ENCODE peak calls at places on chromosomes 4 and X, in seven cellular contexts. One of them, this sample, is unnamed.

GRCh38 chrX:56572975-56573374 is 9.5 kb downstream of the UBQLN2 start:
- DNase-seq in Peyer's patch: no peak
- DNase-seq in GM12892: no peak
- DNase-seq in mesothelial cell of epicardium: no peak
- DNase-seq in mammary epithelial cell: peak
- DNase-seq in neural progenitor cell: no peak
- DNase-seq in CD4-positive, alpha-beta T cell: peak
- DNase-seq in this sample: no peak

GRCh38 chrX:75131973-75132627 is 24.0 kb downstream of the ABCB7 start:
- DNase-seq in Peyer's patch: no peak
- DNase-seq in GM12892: no peak
- DNase-seq in mesothelial cell of epicardium: no peak
- DNase-seq in mammary epithelial cell: no peak
- DNase-seq in neural progenitor cell: peak
- DNase-seq in CD4-positive, alpha-beta T cell: no peak
- DNase-seq in this sample: no peak

GRCh38 chrX:15864629-15865028 is 10.0 kb upstream of the AP1S2 start:
- DNase-seq in Peyer's patch: no peak
- DNase-seq in GM12892: no peak
- DNase-seq in mesothelial cell of epicardium: no peak
- DNase-seq in mammary epithelial cell: peak
- DNase-seq in neural progenitor cell: no peak
- DNase-seq in CD4-positive, alpha-beta T cell: no peak
- DNase-seq in this sample: peak

GRCh38 chr4:52914051-52914605 is 52.0 kb downstream of the RASL11B start:
- DNase-seq in Peyer's patch: no peak
- DNase-seq in GM12892: no peak
- DNase-seq in mesothelial cell of epicardium: no peak
- DNase-seq in mammary epithelial cell: no peak
- DNase-seq in neural progenitor cell: no peak
- DNase-seq in CD4-positive, alpha-beta T cell: no peak
- DNase-seq in this sample: peak

GRCh38 chr4:23838131-23838530 is 51.7 kb downstream of the PPARGC1A start:
- DNase-seq in Peyer's patch: no peak
- DNase-seq in GM12892: no peak
- DNase-seq in mesothelial cell of epicardium: no peak
- DNase-seq in mammary epithelial cell: no peak
- DNase-seq in neural progenitor cell: no peak
- DNase-seq in CD4-positive, alpha-beta T cell: no peak
- DNase-seq in this sample: no peak

GRCh38 chrX:44828008-44828605 is 15.7 kb upstream of the DUSP21 start:
- DNase-seq in Peyer's patch: no peak
- DNase-seq in GM12892: no peak
- DNase-seq in mesothelial cell of epicardium: no peak
- DNase-seq in mammary epithelial cell: peak
- DNase-seq in neural progenitor cell: no peak
- DNase-seq in CD4-positive, alpha-beta T cell: no peak
- DNase-seq in this sample: peak

GRCh38 chr4:77617203-77617602 is 11.6 kb downstream of the CXCL13 start:
- DNase-seq in Peyer's patch: no peak
- DNase-seq in GM12892: no peak
- DNase-seq in mesothelial cell of epicardium: no peak
- DNase-seq in mammary epithelial cell: peak
- DNase-seq in neural progenitor cell: no peak
- DNase-seq in CD4-positive, alpha-beta T cell: no peak
- DNase-seq in this sample: peak

GRCh38 chrX:30513284-30513683 is 64.3 kb downstream of the TASL start:
- DNase-seq in Peyer's patch: no peak
- DNase-seq in GM12892: no peak
- DNase-seq in mesothelial cell of epicardium: no peak
- DNase-seq in mammary epithelial cell: no peak
- DNase-seq in neural progenitor cell: peak
- DNase-seq in CD4-positive, alpha-beta T cell: no peak
- DNase-seq in this sample: peak

GRCh38 chr4:41346306-41347061 is 89.8 kb downstream of the UCHL1 start:
- DNase-seq in Peyer's patch: no peak
- DNase-seq in GM12892: no peak
- DNase-seq in mesothelial cell of epicardium: no peak
- DNase-seq in mammary epithelial cell: no peak
- DNase-seq in neural progenitor cell: peak
- DNase-seq in CD4-positive, alpha-beta T cell: no peak
- DNase-seq in this sample: no peak

GRCh38 chr4:175504316-175504715 is 307.7 kb downstream of the GPM6A start:
- DNase-seq in Peyer's patch: no peak
- DNase-seq in GM12892: no peak
- DNase-seq in mesothelial cell of epicardium: no peak
- DNase-seq in mammary epithelial cell: no peak
- DNase-seq in neural progenitor cell: no peak
- DNase-seq in CD4-positive, alpha-beta T cell: no peak
- DNase-seq in this sample: no peak

GRCh38 chrX:124229374-124229773 is 103.1 kb upstream of the TEX13D start:
- DNase-seq in Peyer's patch: no peak
- DNase-seq in GM12892: no peak
- DNase-seq in mesothelial cell of epicardium: no peak
- DNase-seq in mammary epithelial cell: no peak
- DNase-seq in neural progenitor cell: peak
- DNase-seq in CD4-positive, alpha-beta T cell: no peak
- DNase-seq in this sample: no peak

GRCh38 chr4:155481150-155481549 is 104.4 kb upstream of the MAP9 start:
- DNase-seq in Peyer's patch: no peak
- DNase-seq in GM12892: no peak
- DNase-seq in mesothelial cell of epicardium: no peak
- DNase-seq in mammary epithelial cell: no peak
- DNase-seq in neural progenitor cell: no peak
- DNase-seq in CD4-positive, alpha-beta T cell: no peak
- DNase-seq in this sample: no peak

GRCh38 chr4:140059159-140059558 is 94.8 kb downstream of the MAML3 start:
- DNase-seq in Peyer's patch: no peak
- DNase-seq in GM12892: no peak
- DNase-seq in mesothelial cell of epicardium: no peak
- DNase-seq in mammary epithelial cell: peak
- DNase-seq in neural progenitor cell: no peak
- DNase-seq in CD4-positive, alpha-beta T cell: no peak
- DNase-seq in this sample: no peak

GRCh38 chr4:170030121-170030520 is 3.9 kb upstream of the MFAP3L start:
- DNase-seq in Peyer's patch: no peak
- DNase-seq in GM12892: no peak
- DNase-seq in mesothelial cell of epicardium: no peak
- DNase-seq in mammary epithelial cell: peak
- DNase-seq in neural progenitor cell: no peak
- DNase-seq in CD4-positive, alpha-beta T cell: no peak
- DNase-seq in this sample: peak

GRCh38 chr4:14254252-14254651 is 626.7 kb upstream of the BOD1L1 start:
- DNase-seq in Peyer's patch: peak
- DNase-seq in GM12892: no peak
- DNase-seq in mesothelial cell of epicardium: peak
- DNase-seq in mammary epithelial cell: peak
- DNase-seq in neural progenitor cell: peak
- DNase-seq in CD4-positive, alpha-beta T cell: peak
- DNase-seq in this sample: peak

GRCh38 chr4:84503495-84504437 is 4.7 kb upstream of the NKX6-1 start:
- DNase-seq in Peyer's patch: no peak
- DNase-seq in GM12892: no peak
- DNase-seq in mesothelial cell of epicardium: no peak
- DNase-seq in mammary epithelial cell: peak
- DNase-seq in neural progenitor cell: peak
- DNase-seq in CD4-positive, alpha-beta T cell: no peak
- DNase-seq in this sample: peak

GRCh38 chrX:44432641-44433040 is 89.2 kb upstream of the EFHC2 start:
- DNase-seq in Peyer's patch: no peak
- DNase-seq in GM12892: no peak
- DNase-seq in mesothelial cell of epicardium: no peak
- DNase-seq in mammary epithelial cell: no peak
- DNase-seq in neural progenitor cell: no peak
- DNase-seq in CD4-positive, alpha-beta T cell: no peak
- DNase-seq in this sample: peak

GRCh38 chr4:85741921-85742591 is 267.1 kb downstream of the ARHGAP24 start:
- DNase-seq in Peyer's patch: no peak
- DNase-seq in GM12892: no peak
- DNase-seq in mesothelial cell of epicardium: no peak
- DNase-seq in mammary epithelial cell: no peak
- DNase-seq in neural progenitor cell: no peak
- DNase-seq in CD4-positive, alpha-beta T cell: no peak
- DNase-seq in this sample: no peak

GRCh38 chr4:41320278-41320677 is 63.5 kb downstream of the UCHL1 start:
- DNase-seq in Peyer's patch: no peak
- DNase-seq in GM12892: no peak
- DNase-seq in mesothelial cell of epicardium: no peak
- DNase-seq in mammary epithelial cell: no peak
- DNase-seq in neural progenitor cell: no peak
- DNase-seq in CD4-positive, alpha-beta T cell: no peak
- DNase-seq in this sample: no peak

GRCh38 chr4:148289740-148290139 is 152.5 kb downstream of the NR3C2 start:
- DNase-seq in Peyer's patch: no peak
- DNase-seq in GM12892: no peak
- DNase-seq in mesothelial cell of epicardium: no peak
- DNase-seq in mammary epithelial cell: no peak
- DNase-seq in neural progenitor cell: no peak
- DNase-seq in CD4-positive, alpha-beta T cell: no peak
- DNase-seq in this sample: no peak

GRCh38 chrX:112147206-112147605 is 64.6 kb upstream of the TRPC5 start:
- DNase-seq in Peyer's patch: no peak
- DNase-seq in GM12892: no peak
- DNase-seq in mesothelial cell of epicardium: no peak
- DNase-seq in mammary epithelial cell: no peak
- DNase-seq in neural progenitor cell: peak
- DNase-seq in CD4-positive, alpha-beta T cell: no peak
- DNase-seq in this sample: peak

GRCh38 chr4:124484008-124484407 is 228.5 kb downstream of the ANKRD50 start:
- DNase-seq in Peyer's patch: no peak
- DNase-seq in GM12892: no peak
- DNase-seq in mesothelial cell of epicardium: no peak
- DNase-seq in mammary epithelial cell: no peak
- DNase-seq in neural progenitor cell: no peak
- DNase-seq in CD4-positive, alpha-beta T cell: no peak
- DNase-seq in this sample: no peak

GRCh38 chrX:82816572-82816971 is 691.5 kb upstream of the POU3F4 start:
- DNase-seq in Peyer's patch: no peak
- DNase-seq in GM12892: no peak
- DNase-seq in mesothelial cell of epicardium: no peak
- DNase-seq in mammary epithelial cell: peak
- DNase-seq in neural progenitor cell: no peak
- DNase-seq in CD4-positive, alpha-beta T cell: no peak
- DNase-seq in this sample: peak

GRCh38 chr4:181647396-181648107 is 595.6 kb upstream of the TENM3 start:
- DNase-seq in Peyer's patch: no peak
- DNase-seq in GM12892: no peak
- DNase-seq in mesothelial cell of epicardium: no peak
- DNase-seq in mammary epithelial cell: peak
- DNase-seq in neural progenitor cell: peak
- DNase-seq in CD4-positive, alpha-beta T cell: no peak
- DNase-seq in this sample: peak

GRCh38 chr4:32148120-32148666 is 1428.0 kb downstream of the PCDH7 start:
- DNase-seq in Peyer's patch: no peak
- DNase-seq in GM12892: no peak
- DNase-seq in mesothelial cell of epicardium: no peak
- DNase-seq in mammary epithelial cell: peak
- DNase-seq in neural progenitor cell: peak
- DNase-seq in CD4-positive, alpha-beta T cell: no peak
- DNase-seq in this sample: no peak

GRCh38 chr4:147362868-147363440 is 117.9 kb upstream of the EDNRA start:
- DNase-seq in Peyer's patch: peak
- DNase-seq in GM12892: no peak
- DNase-seq in mesothelial cell of epicardium: peak
- DNase-seq in mammary epithelial cell: peak
- DNase-seq in neural progenitor cell: no peak
- DNase-seq in CD4-positive, alpha-beta T cell: no peak
- DNase-seq in this sample: peak

This sample was measured in kidney tubule cell.